ENCODE peak calls at places on chromosome 15, in seven cellular contexts. L is GM12865, C is A549, E is psoas muscle, A is cardiac fibroblast, Y is AG04450, Q is BE2C. J is an unnamed sample.

GRCh38 chr15:41981373-41982132 is 9.2 kb upstream of the EHD4 start:
- DNase-seq in A (no peak), Q (no peak), Y (no peak), L (no peak), C (no peak), E (no peak), J (no peak)

GRCh38 chr15:26891448-26891881 is 24.6 kb downstream of the GABRA5 start:
- DNase-seq in L (peak; percentile 51), E (no peak), A (peak; percentile 53), Y (no peak), C (peak; percentile 48), Q (peak; percentile 87), J (peak; percentile 47)

GRCh38 chr15:62275818-62276217 is 110.7 kb upstream of the C2CD4B start:
- DNase-seq in C (no peak), Y (no peak), A (no peak), E (no peak), L (no peak), Q (no peak), J (no peak)

GRCh38 chr15:60695713-60696522 is 217.0 kb upstream of the ICE2 start:
- DNase-seq in A (no peak), L (peak; percentile 72), Q (no peak), Y (no peak), C (no peak), E (no peak), J (no peak)

GRCh38 chr15:97961067-97961954 is 808 bp downstream of the ARRDC4 start:
- DNase-seq in L (no peak), A (peak; percentile 24), C (no peak), E (peak; percentile 69), Y (no peak), Q (peak; percentile 30), J (peak; percentile 56)

GRCh38 chr15:50797926-50798325 is 32.4 kb upstream of the SPPL2A start:
- DNase-seq in L (no peak), Y (no peak), E (no peak), C (no peak), Q (no peak), A (no peak), J (no peak)

GRCh38 chr15:65583701-65584100 is 27.2 kb downstream of the INTS14 start:
- DNase-seq in Y (no peak), A (peak; percentile 71), Q (peak; percentile 25), E (no peak), C (no peak), L (peak; percentile 80), J (no peak)

GRCh38 chr15:68346986-68347385 is 69.4 kb downstream of the FEM1B start:
- DNase-seq in C (no peak), Q (no peak), E (no peak), A (no peak), Y (no peak), L (no peak), J (no peak)

GRCh38 chr15:26974120-26974780 is 3.3 kb downstream of the GABRG3 start:
- DNase-seq in L (no peak), C (peak; percentile 35), Y (no peak), A (peak; percentile 11), Q (no peak), E (no peak), J (no peak)

GRCh38 chr15:22942877-22943276 is 37.3 kb downstream of the CYFIP1 start:
- DNase-seq in C (no peak), Q (no peak), A (no peak), E (no peak), Y (no peak), L (no peak), J (no peak)

GRCh38 chr15:66830358-66830757 is 128.3 kb downstream of the SMAD6 start:
- DNase-seq in C (no peak), L (no peak), A (peak; percentile 85), Y (no peak), Q (no peak), E (no peak), J (peak; percentile 72)

GRCh38 chr15:78205856-78206255 is 28.5 kb downstream of the ACSBG1 start:
- DNase-seq in Y (no peak), E (no peak), C (no peak), A (no peak), Q (no peak), L (no peak), J (no peak)

GRCh38 chr15:101296418-101297405 is 1.7 kb upstream of the SNRPA1 start:
- DNase-seq in Y (no peak), E (no peak), Q (no peak), L (no peak), C (no peak), A (peak; percentile 15), J (no peak)
- H3K4me3 ChIP-seq in Y (peak overlapping the region; percentile 65), E (peak overlapping the region; percentile 99), Q (no peak overlapping the region), L (no peak overlapping the region), C (peak overlapping the region; percentile 95), A (no peak overlapping the region), J (peak overlapping the region; percentile 87)

GRCh38 chr15:45169608-45170480 is 17.9 kb downstream of the SHF start:
- DNase-seq in Q (peak; percentile 99), L (no peak), E (no peak), Y (no peak), C (no peak), A (no peak), J (no peak)

GRCh38 chr15:45166792-45167630 is 20.8 kb downstream of the SHF start:
- DNase-seq in E (peak; percentile 89), Y (peak; percentile 53), A (peak; percentile 87), L (peak; percentile 93), Q (peak; percentile 85), C (peak; percentile 78), J (peak; percentile 86)

GRCh38 chr15:45168751-45169551 is 18.8 kb downstream of the SHF start:
- DNase-seq in C (no peak), Q (peak; percentile 93), Y (no peak), A (no peak), E (no peak), L (no peak), J (no peak)

GRCh38 chr15:45168286-45168685 is 19.5 kb downstream of the SHF start:
- DNase-seq in C (no peak), L (no peak), A (no peak), Y (no peak), E (no peak), Q (no peak), J (no peak)

GRCh38 chr15:45167631-45168205 is 20.0 kb downstream of the SHF start:
- DNase-seq in E (no peak), L (no peak), C (no peak), Q (no peak), Y (no peak), A (no peak), J (no peak)
- TF ChIP-seq CTCF in E (no peak), L (no peak), C (no peak), Q (no peak), Y (no peak), A (no peak), J (no peak)

GRCh38 chr15:39595621-39596221 is 14.8 kb downstream of the THBS1 start:
- DNase-seq in E (no peak), Y (no peak), L (no peak), Q (no peak), A (peak; percentile 67), C (no peak), J (no peak)
- H3K4me3 ChIP-seq in E (no peak overlapping the region), Y (no peak overlapping the region), L (no peak overlapping the region), Q (no peak overlapping the region), A (no peak overlapping the region), C (no peak overlapping the region), J (no peak overlapping the region)

GRCh38 chr15:25437751-25438600 is 848 bp downstream of the UBE3A start:
- DNase-seq in C (no peak), L (peak; percentile 85), A (peak; percentile 65), Q (peak; percentile 85), Y (no peak), E (peak; percentile 67), J (peak; percentile 57)
- TF ChIP-seq CTCF in C (no peak), L (peak; percentile 41), A (no peak), Q (peak; percentile 29), Y (no peak), E (peak; percentile 43), J (peak; percentile 61)

DNA sequence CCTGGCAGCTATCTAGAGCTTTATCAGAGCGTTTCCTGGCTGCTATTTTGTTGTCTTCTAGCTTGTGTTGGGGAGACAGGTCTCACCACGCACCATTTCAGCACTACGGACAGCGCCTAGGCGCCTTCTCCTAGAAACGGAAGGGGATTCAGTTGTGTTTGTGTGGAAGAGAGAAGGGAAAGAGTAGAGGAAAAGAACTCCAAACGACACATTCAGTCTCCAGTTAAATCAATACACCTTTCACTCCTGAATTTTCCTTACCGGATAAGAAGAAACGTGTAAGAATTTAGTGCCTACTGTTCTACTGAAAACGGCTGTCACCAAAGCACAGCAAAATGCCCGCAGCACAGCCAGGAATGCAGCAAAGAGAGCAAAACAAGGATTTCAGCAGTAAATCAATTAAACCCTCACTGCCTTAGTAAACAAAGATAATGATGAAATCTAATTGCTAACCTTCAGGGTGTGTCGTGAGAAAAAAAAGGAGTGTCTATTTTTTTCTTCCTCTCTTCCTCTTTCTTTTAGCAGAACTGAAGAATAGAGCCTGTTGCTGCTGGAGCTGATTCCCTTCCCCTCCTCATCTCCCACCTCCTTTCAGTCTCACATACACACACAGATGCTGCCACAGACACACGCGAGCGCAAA is 412 bp upstream of the CTXN2 start:
- DNase-seq in E (peak; percentile 33), C (no peak), Q (peak; percentile 51), L (peak; percentile 45), A (peak; percentile 64), Y (peak; percentile 24), J (peak; percentile 48)
- H3K4me3 ChIP-seq in E (no peak overlapping the region), C (no peak overlapping the region), Q (peak overlapping the region; percentile 78), L (no peak overlapping the region), A (no peak overlapping the region), Y (no peak overlapping the region), J (peak overlapping the region; percentile 14)

DNA sequence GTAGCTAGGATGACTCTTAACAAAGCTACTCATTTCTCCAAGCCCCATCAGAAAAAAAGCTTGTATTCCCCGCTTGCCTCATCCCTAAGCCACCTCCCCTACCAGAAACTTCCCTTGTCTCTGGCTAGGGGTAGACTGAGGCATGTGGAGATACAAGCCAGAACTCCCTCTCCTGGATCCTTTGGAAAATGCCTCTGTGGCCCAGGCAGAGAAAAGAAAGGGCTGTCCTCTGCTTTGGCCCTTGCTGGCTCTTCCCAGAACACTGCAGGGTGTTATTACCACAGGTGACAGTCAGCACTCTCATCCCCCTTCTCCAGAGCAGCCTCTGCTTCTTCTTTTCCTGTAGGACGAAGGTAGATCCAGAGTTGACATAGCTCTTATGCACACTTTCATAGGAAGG is 15.2 kb downstream of the RMDN3 start:
- DNase-seq in E (no peak), C (no peak), Q (no peak), A (no peak), Y (no peak), L (no peak), J (no peak)
- TF ChIP-seq CTCF in E (no peak), C (no peak), Q (no peak), A (no peak), Y (peak; percentile 1), L (no peak), J (no peak)

GRCh38 chr15:58489693-58490404 is 58.1 kb downstream of the LIPC start:
- DNase-seq in Y (no peak), L (no peak), E (no peak), C (no peak), Q (no peak), A (no peak), J (no peak)

GRCh38 chr15:58491499-58492202 is 59.9 kb downstream of the LIPC start:
- DNase-seq in A (no peak), E (no peak), C (no peak), Y (no peak), L (no peak), Q (no peak), J (no peak)

GRCh38 chr15:58489289-58489688 is 57.5 kb downstream of the LIPC start:
- DNase-seq in E (no peak), Q (no peak), Y (no peak), L (no peak), A (no peak), C (no peak), J (no peak)

GRCh38 chr15:58491151-58491473 is 59.3 kb downstream of the LIPC start:
- DNase-seq in A (no peak), Y (no peak), Q (no peak), C (no peak), L (no peak), E (no peak), J (no peak)

GRCh38 chr15:58490405-58491150 is 58.8 kb downstream of the LIPC start:
- DNase-seq in E (no peak), Y (no peak), A (no peak), L (no peak), Q (no peak), C (no peak), J (peak; percentile 38)
- H3K4me3 ChIP-seq in E (peak overlapping the region; percentile 43), Y (no peak overlapping the region), A (no peak overlapping the region), L (no peak overlapping the region), Q (no peak overlapping the region), C (no peak overlapping the region), J (peak overlapping the region; percentile 41)